ENCODE peak calls at places on chromosomes 3 and 15, in ten cellular contexts. I is CD4-positive, alpha-beta T cell; T is lower lobe of right lung; O is ovary; H is dorsolateral prefrontal cortex; S is pancreas; L is neural crest cell; J is astrocyte; R is fibroblast of mammary gland; K is endothelial cell. B is an unnamed sample.

GRCh38 chr3:44509393-44509921 is 32.0 kb upstream of the ZNF445 start:
- DNase-seq in I (no peak), T (no peak), O (no peak), H (no peak), S (no peak), L (no peak), J (no peak), R (peak), K (no peak), B (no peak)

GRCh38 chr15:29815000-29815704 is 7.1 kb downstream of the TJP1 start:
- DNase-seq in I (no peak), T (no peak), O (no peak), H (no peak), S (no peak), L (no peak), J (peak), R (peak), K (no peak), B (no peak)

GRCh38 chr3:130829575-130829947 is 64.3 kb upstream of the ATP2C1 start:
- DNase-seq in I (no peak), T (no peak), O (no peak), H (no peak), S (no peak), L (no peak), J (no peak), R (no peak), K (no peak), B (no peak)

GRCh38 chr3:189908646-189909045 is 212.1 kb downstream of the P3H2 start:
- DNase-seq in I (no peak), T (no peak), O (no peak), H (no peak), S (no peak), L (no peak), J (peak), R (peak), K (no peak), B (no peak)

GRCh38 chr15:89649013-89649625 is 6.1 kb downstream of the KIF7 start:
- DNase-seq in I (no peak), T (no peak), O (no peak), H (no peak), S (no peak), L (no peak), J (no peak), R (no peak), K (no peak), B (no peak)

GRCh38 chr3:184129012-184129411 is 6.1 kb upstream of the EIF2B5 start:
- DNase-seq in I (no peak), T (peak), O (no peak), H (no peak), S (no peak), L (no peak), J (peak), R (peak), K (peak), B (no peak)

GRCh38 chr15:60408438-60409105 is 10.8 kb upstream of the ANXA2 start:
- DNase-seq in I (no peak), T (no peak), O (no peak), H (no peak), S (no peak), L (no peak), J (peak), R (peak), K (no peak), B (no peak)

GRCh38 chr3:50028336-50028735 is 60.4 kb upstream of the RBM5 start:
- DNase-seq in I (no peak), T (no peak), O (no peak), H (no peak), S (no peak), L (no peak), J (peak), R (peak), K (no peak), B (no peak)

GRCh38 chr3:38574411-38575278 is 74.8 kb downstream of the SCN5A start:
- DNase-seq in I (no peak), T (peak), O (no peak), H (no peak), S (no peak), L (no peak), J (no peak), R (peak), K (no peak), B (no peak)

GRCh38 chr3:181724432-181724740 is 12.7 kb downstream of the SOX2 start:
- DNase-seq in I (no peak), T (no peak), O (no peak), H (no peak), S (no peak), L (no peak), J (no peak), R (no peak), K (no peak), B (no peak)

GRCh38 chr15:40470423-40471104 is at the start of gene CHST14:
- DNase-seq in I (peak), T (peak), O (peak), H (no peak), S (peak), L (peak), J (peak), R (peak), K (peak), B (peak)

GRCh38 chr3:40321818-40322217 is 12.3 kb downstream of the EIF1B start:
- DNase-seq in I (no peak), T (no peak), O (no peak), H (no peak), S (no peak), L (no peak), J (no peak), R (no peak), K (no peak), B (no peak)

GRCh38 chr3:18079739-18080138 is 337.3 kb upstream of the TBC1D5 start:
- DNase-seq in I (no peak), T (no peak), O (no peak), H (no peak), S (no peak), L (no peak), J (peak), R (peak), K (no peak), B (no peak)

GRCh38 chr15:39509941-39510845 is 70.7 kb upstream of the THBS1 start:
- DNase-seq in I (no peak), T (no peak), O (no peak), H (no peak), S (no peak), L (no peak), J (no peak), R (peak), K (no peak), B (no peak)

GRCh38 chr3:101870138-101870537 is 20.8 kb downstream of the NFKBIZ start:
- DNase-seq in I (no peak), T (no peak), O (no peak), H (no peak), S (no peak), L (no peak), J (no peak), R (peak), K (no peak), B (no peak)

GRCh38 chr15:40332138-40332781 is 8.5 kb downstream of the CCDC9B start:
- DNase-seq in I (no peak), T (no peak), O (no peak), H (no peak), S (no peak), L (no peak), J (no peak), R (no peak), K (no peak), B (no peak)

GRCh38 chr15:82810061-82810862 is 834 bp downstream of the WHAMM start:
- DNase-seq in I (peak), T (peak), O (no peak), H (peak), S (peak), L (no peak), J (peak), R (peak), K (peak), B (peak)

GRCh38 chr15:74676801-74677200 is 19.0 kb downstream of the EDC3 start:
- DNase-seq in I (no peak), T (no peak), O (no peak), H (no peak), S (no peak), L (no peak), J (no peak), R (no peak), K (no peak), B (no peak)

GRCh38 chr15:51731549-51732267 is 5.7 kb downstream of the LYSMD2 start:
- DNase-seq in I (no peak), T (no peak), O (no peak), H (no peak), S (no peak), L (no peak), J (peak), R (peak), K (no peak), B (no peak)

GRCh38 chr3:39137435-39137936 is 15.9 kb downstream of the CSRNP1 start:
- DNase-seq in I (no peak), T (no peak), O (no peak), H (no peak), S (no peak), L (no peak), J (no peak), R (no peak), K (no peak), B (no peak)

GRCh38 chr3:23573827-23574226 is 231.9 kb upstream of the UBE2E1 start:
- DNase-seq in I (no peak), T (no peak), O (no peak), H (no peak), S (no peak), L (no peak), J (no peak), R (no peak), K (no peak), B (no peak)

GRCh38 chr3:177429772-177430171 is 232.5 kb upstream of the TBL1XR1 start:
- DNase-seq in I (no peak), T (no peak), O (no peak), H (no peak), S (no peak), L (no peak), J (no peak), R (no peak), K (no peak), B (no peak)

GRCh38 chr3:5298453-5298852 is 110.9 kb downstream of the EDEM1 start:
- DNase-seq in I (no peak), T (no peak), O (no peak), H (no peak), S (no peak), L (no peak), J (no peak), R (no peak), K (no peak), B (no peak)

GRCh38 chr3:171561601-171562323 is 101.6 kb upstream of the TNIK start:
- DNase-seq in I (no peak), T (no peak), O (no peak), H (no peak), S (no peak), L (no peak), J (no peak), R (no peak), K (no peak), B (no peak)

GRCh38 chr3:131702156-131702555 is 199.4 kb upstream of the MRPL3 start:
- DNase-seq in I (no peak), T (no peak), O (no peak), H (no peak), S (no peak), L (no peak), J (peak), R (peak), K (no peak), B (no peak)

GRCh38 chr15:36831915-36832310 is 252.5 kb downstream of the CDIN1 start:
- DNase-seq in I (no peak), T (no peak), O (no peak), H (no peak), S (peak), L (no peak), J (no peak), R (no peak), K (no peak), B (no peak)

GRCh38 chr3:136595862-136596697 is 156.1 kb downstream of the STAG1 start:
- DNase-seq in I (no peak), T (no peak), O (no peak), H (no peak), S (no peak), L (no peak), J (no peak), R (no peak), K (no peak), B (no peak)

GRCh38 chr3:10706156-10707088 is 109.6 kb upstream of the SLC6A11 start:
- DNase-seq in I (no peak), T (no peak), O (no peak), H (no peak), S (no peak), L (no peak), J (no peak), R (no peak), K (peak), B (no peak)
- TF ChIP-seq CTCF in I (no peak), T (no peak), O (no peak), H (no peak), S (no peak), L (no peak), J (no peak), R (no peak), K (no peak), B (no peak)

DNA sequence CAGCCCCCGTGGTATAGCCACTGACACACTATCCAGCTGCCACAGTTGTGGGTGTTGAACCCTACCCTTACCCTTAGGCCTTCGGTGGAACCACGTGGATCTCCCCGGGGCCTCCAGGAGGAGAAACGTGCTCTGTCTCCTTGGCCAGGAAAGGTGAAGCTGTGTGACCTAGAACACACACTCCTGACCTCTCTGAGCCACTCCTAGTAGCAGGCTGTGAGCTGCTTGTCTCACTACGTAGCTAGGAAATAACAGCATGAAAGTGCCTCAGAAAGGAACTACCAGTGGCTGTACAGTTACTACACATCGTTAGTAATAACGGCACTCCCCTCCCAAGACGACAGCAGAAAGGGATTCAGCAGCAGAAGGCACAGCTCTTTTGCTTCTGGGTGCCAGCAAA is 36.2 kb upstream of the SLC6A6 start:
- DNase-seq in I (no peak), T (no peak), O (no peak), H (no peak), S (no peak), L (no peak), J (no peak), R (no peak), K (no peak), B (no peak)
- TF ChIP-seq CTCF in I (no peak), T (no peak), O (no peak), H (no peak), S (no peak), L (no peak), J (no peak), R (no peak), K (no peak), B (no peak)

DNA sequence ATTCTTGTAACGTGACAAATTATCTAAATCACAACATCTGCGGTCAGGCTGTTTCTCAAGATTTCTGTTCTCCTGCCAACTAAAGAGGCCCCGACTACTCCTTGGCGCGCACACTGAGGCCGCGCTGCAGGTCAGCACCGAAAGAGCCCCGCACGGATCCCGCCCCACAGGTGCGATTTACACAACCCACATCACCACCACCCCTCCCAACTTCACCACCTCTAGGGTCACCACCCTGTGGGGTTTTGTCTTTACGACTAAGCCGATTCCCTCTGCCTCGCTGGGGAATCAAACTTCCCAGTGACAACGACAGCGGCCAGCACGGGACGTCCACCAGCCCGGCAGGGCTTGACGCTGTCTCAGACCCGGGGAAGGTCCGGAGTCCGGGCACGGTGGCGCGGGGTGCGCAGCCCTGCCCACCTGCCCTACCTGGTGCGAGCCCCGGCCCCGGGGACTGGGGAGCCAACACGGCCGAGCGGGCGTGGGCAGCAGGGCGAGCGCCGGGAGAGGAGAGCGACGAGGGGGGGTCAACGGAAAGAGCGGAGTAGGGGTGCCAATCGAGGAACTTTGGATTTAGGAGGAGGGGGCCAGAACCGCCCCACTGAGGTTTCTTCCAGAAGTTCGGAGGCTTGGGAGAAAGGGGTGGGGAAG is 764 bp downstream of the UACA start:
- DNase-seq in I (no peak), T (peak), O (peak), H (no peak), S (peak), L (peak), J (peak), R (peak), K (peak), B (peak)
- TF ChIP-seq CTCF in I (no peak), T (no peak), O (no peak), H (no peak), S (no peak), L (no peak), J (no peak), R (no peak), K (no peak), B (no peak)

GRCh38 chr15:76101655-76102054 is 41.9 kb downstream of the TMEM266 start:
- DNase-seq in I (no peak), T (no peak), O (no peak), H (no peak), S (peak), L (no peak), J (no peak), R (no peak), K (no peak), B (no peak)

GRCh38 chr15:76098685-76099084 is 38.9 kb downstream of the TMEM266 start:
- DNase-seq in I (no peak), T (no peak), O (no peak), H (no peak), S (no peak), L (no peak), J (no peak), R (no peak), K (no peak), B (no peak)

GRCh38 chr15:76100361-76100760 is 40.6 kb downstream of the TMEM266 start:
- DNase-seq in I (no peak), T (no peak), O (no peak), H (no peak), S (no peak), L (no peak), J (no peak), R (no peak), K (no peak), B (no peak)

DNA sequence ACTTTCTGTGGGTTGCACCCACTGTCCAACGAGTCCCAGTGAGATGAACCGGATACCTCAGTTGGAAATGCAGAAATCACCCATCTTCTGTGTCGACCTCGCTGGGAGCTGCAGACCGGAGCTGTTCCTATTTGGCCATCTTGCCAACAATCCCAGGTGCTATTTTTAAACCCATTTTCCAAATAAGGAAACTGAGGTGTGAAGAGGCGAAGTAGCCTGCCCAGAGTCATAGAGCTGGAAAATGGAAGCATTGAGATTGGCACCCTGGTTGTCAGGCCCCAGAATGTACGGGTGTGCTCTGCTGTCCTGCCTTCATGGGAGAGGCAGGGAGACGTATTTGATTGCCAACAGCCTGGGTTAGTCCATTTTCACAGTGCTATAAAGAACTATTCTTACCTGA is 39.6 kb downstream of the TMEM266 start:
- DNase-seq in I (no peak), T (no peak), O (no peak), H (no peak), S (no peak), L (no peak), J (no peak), R (no peak), K (no peak), B (no peak)
- TF ChIP-seq CTCF in I (no peak), T (no peak), O (no peak), H (no peak), S (no peak), L (no peak), J (no peak), R (no peak), K (no peak), B (no peak)

GRCh38 chr15:64894395-64895056 is 17.2 kb upstream of the ANKDD1A start:
- DNase-seq in I (peak), T (peak), O (no peak), H (no peak), S (no peak), L (no peak), J (no peak), R (no peak), K (peak), B (no peak)
- TF ChIP-seq CTCF in I (no peak), T (no peak), O (no peak), H (no peak), S (no peak), L (no peak), J (no peak), R (no peak), K (no peak), B (no peak)

DNA sequence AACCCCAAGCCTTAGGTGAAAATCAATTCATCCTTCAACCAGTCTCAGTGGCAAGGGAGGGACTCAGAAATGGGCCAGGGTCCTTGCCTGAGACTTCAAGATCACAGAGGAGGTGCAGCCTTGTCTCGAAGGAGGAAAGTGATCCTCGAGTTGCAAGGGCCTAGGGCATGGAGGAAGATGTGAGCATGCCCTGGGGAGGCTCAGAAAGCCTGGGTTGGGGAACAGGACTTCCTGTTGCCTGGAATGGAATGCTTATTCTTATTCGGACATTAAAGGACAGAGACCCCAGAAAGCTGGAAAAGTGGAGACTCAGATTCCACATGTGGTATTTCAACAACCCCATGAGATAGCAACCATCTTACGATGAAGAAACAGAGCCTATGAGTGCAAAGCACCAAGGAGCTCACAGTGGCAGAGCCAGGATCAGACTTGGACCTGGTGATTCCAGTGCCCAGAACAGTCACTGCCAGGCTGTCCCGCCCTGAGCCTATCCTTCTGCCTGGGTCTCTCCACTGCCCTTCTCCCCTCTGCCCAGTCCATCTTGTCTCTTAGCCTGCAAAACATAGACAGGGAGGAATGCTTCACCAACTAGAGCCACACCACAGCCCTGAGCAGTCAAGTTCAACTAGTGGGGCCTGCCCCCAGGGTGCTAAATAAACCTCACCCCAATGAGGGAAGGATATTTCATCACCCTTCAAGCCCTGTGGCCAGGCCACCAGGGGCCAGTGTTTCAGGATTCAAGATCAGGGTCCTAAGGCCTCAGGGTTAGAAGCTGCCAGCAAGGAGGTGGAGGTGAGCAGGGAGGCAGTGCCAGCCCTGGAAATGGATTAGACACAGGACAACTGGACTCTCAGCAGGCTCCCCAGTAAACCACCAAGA is 21.9 kb downstream of the DAPK2 start:
- DNase-seq in I (no peak), T (no peak), O (no peak), H (no peak), S (no peak), L (no peak), J (no peak), R (no peak), K (no peak), B (no peak)
- TF ChIP-seq CTCF in I (no peak), T (no peak), O (no peak), H (no peak), S (no peak), L (no peak), J (no peak), R (peak), K (no peak), B (no peak)

GRCh38 chr3:121852256-121852655 is 17.2 kb downstream of the EAF2 start:
- DNase-seq in I (no peak), T (no peak), O (no peak), H (no peak), S (no peak), L (no peak), J (no peak), R (no peak), K (no peak), B (no peak)

GRCh38 chr3:121855555-121855954 is 20.5 kb downstream of the EAF2 start:
- DNase-seq in I (no peak), T (no peak), O (no peak), H (no peak), S (no peak), L (no peak), J (no peak), R (peak), K (no peak), B (no peak)
- TF ChIP-seq CTCF in I (no peak), T (peak), O (no peak), H (no peak), S (no peak), L (peak), J (peak), R (peak), K (peak), B (no peak)

B was measured in breast epithelium.